ENCODE peak calls at places on chromosomes 2 and 18, in seven cellular contexts. M is NB4, I is Peyer's patch, Q is breast epithelium, X is RWPE2, P is HFFc6, C is left ventricle myocardium inferior. W is an unnamed sample.

GRCh38 chr2:237904806-237905599 is 45.6 kb downstream of the RAMP1 start:
- DNase-seq in M (peak), I (no peak), Q (no peak), X (no peak), P (peak), C (peak), W (no peak)

GRCh38 chr2:188808921-188809320 is 165.3 kb upstream of the COL3A1 start:
- DNase-seq in M (no peak), I (no peak), Q (no peak), X (no peak), P (peak), C (no peak), W (no peak)

GRCh38 chr18:22391571-22392359 is 25.9 kb downstream of the CTAGE1 start:
- DNase-seq in M (no peak), I (peak), Q (peak), X (peak), P (peak), C (no peak), W (no peak)

GRCh38 chr2:168346725-168347477 is 99.5 kb upstream of the STK39 start:
- DNase-seq in M (peak), I (peak), Q (peak), X (no peak), P (peak), C (peak), W (peak)

GRCh38 chr18:45780568-45780967 is 44.9 kb upstream of the SIGLEC15 start:
- DNase-seq in M (no peak), I (no peak), Q (no peak), X (no peak), P (no peak), C (no peak), W (no peak)

GRCh38 chr2:162678551-162678950 is 160.0 kb downstream of the KCNH7 start:
- DNase-seq in M (no peak), I (no peak), Q (no peak), X (no peak), P (no peak), C (no peak), W (no peak)

GRCh38 chr2:71154798-71155197 is 24.4 kb downstream of the MPHOSPH10 start:
- DNase-seq in M (peak), I (no peak), Q (no peak), X (no peak), P (no peak), C (no peak), W (no peak)

GRCh38 chr18:27838230-27838629 is 338.7 kb downstream of the CDH2 start:
- DNase-seq in M (no peak), I (no peak), Q (no peak), X (no peak), P (no peak), C (no peak), W (no peak)

GRCh38 chr18:62755454-62755853 is 40.1 kb downstream of the PHLPP1 start:
- DNase-seq in M (no peak), I (no peak), Q (no peak), X (no peak), P (no peak), C (no peak), W (no peak)

GRCh38 chr2:88053301-88053700 is 2.3 kb downstream of the KRCC1 start:
- DNase-seq in M (peak), I (no peak), Q (no peak), X (no peak), P (peak), C (no peak), W (no peak)

GRCh38 chr2:120670771-120671480 is 64.7 kb upstream of the GLI2 start:
- DNase-seq in M (no peak), I (no peak), Q (peak), X (no peak), P (no peak), C (no peak), W (no peak)

GRCh38 chr18:75875559-75875958 is 448.1 kb upstream of the SMIM21 start:
- DNase-seq in M (no peak), I (no peak), Q (no peak), X (no peak), P (no peak), C (no peak), W (no peak)

GRCh38 chr2:217402622-217403383 is 542.9 kb upstream of the TNP1 start:
- DNase-seq in M (no peak), I (no peak), Q (peak), X (peak), P (no peak), C (no peak), W (no peak)

GRCh38 chr2:157627594-157628281 is 926 bp downstream of the ACVR1C start:
- DNase-seq in M (no peak), I (no peak), Q (no peak), X (no peak), P (no peak), C (no peak), W (peak)

GRCh38 chr2:233428438-233428837 is 74.1 kb downstream of the DGKD start:
- DNase-seq in M (no peak), I (no peak), Q (no peak), X (no peak), P (no peak), C (no peak), W (no peak)

GRCh38 chr18:70380915-70381896 is 92.4 kb downstream of the SOCS6 start:
- DNase-seq in M (peak), I (peak), Q (peak), X (no peak), P (no peak), C (no peak), W (no peak)

GRCh38 chr2:675460-675859 is 1.7 kb downstream of the TMEM18 start:
- DNase-seq in M (no peak), I (no peak), Q (no peak), X (no peak), P (no peak), C (no peak), W (no peak)

GRCh38 chr2:75719616-75720015 is 8.9 kb upstream of the GCFC2 start:
- DNase-seq in M (no peak), I (no peak), Q (no peak), X (no peak), P (no peak), C (no peak), W (no peak)

GRCh38 chr2:101770672-101771071 is 73.2 kb downstream of the MAP4K4 start:
- DNase-seq in M (peak), I (no peak), Q (no peak), X (no peak), P (peak), C (no peak), W (no peak)

GRCh38 chr2:75787532-75788132 is 76.9 kb upstream of the GCFC2 start:
- DNase-seq in M (peak), I (no peak), Q (no peak), X (no peak), P (peak), C (no peak), W (no peak)

GRCh38 chr18:50788284-50788683 is 31.5 kb downstream of the MRO start:
- DNase-seq in M (no peak), I (no peak), Q (no peak), X (no peak), P (no peak), C (no peak), W (no peak)

GRCh38 chr2:125227843-125228392 is 1202.8 kb downstream of the CNTNAP5 start:
- DNase-seq in M (no peak), I (no peak), Q (no peak), X (no peak), P (no peak), C (no peak), W (no peak)

GRCh38 chr2:51559026-51559425 is 527.1 kb upstream of the NRXN1 start:
- DNase-seq in M (no peak), I (no peak), Q (no peak), X (no peak), P (no peak), C (no peak), W (no peak)

GRCh38 chr2:70906439-70907018 is 29.2 kb upstream of the ATP6V1B1 start:
- DNase-seq in M (no peak), I (no peak), Q (no peak), X (no peak), P (no peak), C (no peak), W (no peak)

GRCh38 chr2:73823916-73824523 is 4.7 kb upstream of the STAMBP start:
- DNase-seq in M (peak), I (no peak), Q (no peak), X (no peak), P (peak), C (no peak), W (no peak)

GRCh38 chr2:25499157-25499556 is 157.4 kb upstream of the DNMT3A start:
- DNase-seq in M (no peak), I (no peak), Q (no peak), X (no peak), P (no peak), C (no peak), W (no peak)

GRCh38 chr2:60674524-60675165 is 81.4 kb upstream of the PAPOLG start:
- DNase-seq in M (peak), I (peak), Q (peak), X (peak), P (peak), C (peak), W (peak)

GRCh38 chr18:12049983-12050811 is 43.4 kb upstream of the ANKRD62 start:
- DNase-seq in M (peak), I (no peak), Q (no peak), X (no peak), P (no peak), C (no peak), W (no peak)

GRCh38 chr2:44753552-44754285 is 187.8 kb upstream of the SIX3 start:
- DNase-seq in M (peak), I (no peak), Q (no peak), X (no peak), P (no peak), C (no peak), W (no peak)

GRCh38 chr2:238970553-238971081 is 122.7 kb downstream of the TWIST2 start:
- DNase-seq in M (peak), I (peak), Q (no peak), X (no peak), P (peak), C (peak), W (peak)

GRCh38 chr2:179443175-179443574 is 178.5 kb upstream of the SESTD1 start:
- DNase-seq in M (peak), I (no peak), Q (no peak), X (no peak), P (no peak), C (peak), W (no peak)

GRCh38 chr18:79683626-79684282 is 4.2 kb downstream of the CTDP1 start:
- DNase-seq in M (peak), I (no peak), Q (no peak), X (no peak), P (no peak), C (no peak), W (no peak)

GRCh38 chr2:41775381-41776025 is 272.3 kb upstream of the PKDCC start:
- DNase-seq in M (no peak), I (no peak), Q (no peak), X (no peak), P (no peak), C (no peak), W (no peak)

GRCh38 chr2:28445448-28446258 is 50.2 kb upstream of the PLB1 start:
- DNase-seq in M (peak), I (no peak), Q (no peak), X (peak), P (peak), C (no peak), W (no peak)

GRCh38 chr2:188776634-188777033 is 197.5 kb upstream of the COL3A1 start:
- DNase-seq in M (no peak), I (no peak), Q (no peak), X (no peak), P (peak), C (no peak), W (no peak)

GRCh38 chr18:9835112-9835755 is 50.5 kb upstream of the TXNDC2 start:
- DNase-seq in M (no peak), I (no peak), Q (no peak), X (no peak), P (no peak), C (no peak), W (no peak)

GRCh38 chr2:17611036-17611435 is 70.5 kb downstream of the VSNL1 start:
- DNase-seq in M (no peak), I (no peak), Q (no peak), X (no peak), P (no peak), C (no peak), W (no peak)

GRCh38 chr2:110678457-110679336 is 834 bp upstream of the BUB1 start:
- DNase-seq in M (peak), I (peak), Q (no peak), X (no peak), P (peak), C (no peak), W (no peak)

GRCh38 chr2:31318360-31319336 is 84.7 kb downstream of the EHD3 start:
- DNase-seq in M (peak), I (no peak), Q (no peak), X (no peak), P (peak), C (peak), W (no peak)

GRCh38 chr18:13431886-13432285 is 213.3 kb downstream of the LDLRAD4 start:
- DNase-seq in M (no peak), I (no peak), Q (no peak), X (no peak), P (no peak), C (no peak), W (no peak)

DNA sequence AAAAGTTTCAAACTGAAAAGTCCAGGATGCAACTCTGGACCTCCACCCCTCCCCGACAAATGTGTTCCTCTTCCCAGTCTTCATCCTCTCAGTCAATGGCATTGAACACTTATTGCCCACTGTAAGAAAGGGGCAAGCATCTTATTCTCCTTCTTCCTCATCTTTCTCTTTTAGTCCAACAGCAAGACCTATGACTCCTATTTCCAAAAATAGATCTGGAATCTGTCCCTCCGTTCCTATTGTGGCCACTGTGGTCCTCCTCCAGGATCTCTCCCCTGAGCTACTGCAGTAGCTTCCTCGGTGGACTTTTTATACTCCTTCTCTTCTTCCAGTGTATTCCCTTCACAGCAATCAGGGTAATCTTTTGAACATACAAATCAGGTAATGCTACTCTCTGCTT is 28.0 kb upstream of the ARHGAP25 start:
- DNase-seq in M (no peak), I (no peak), Q (no peak), X (no peak), P (no peak), C (no peak), W (no peak)
- TF ChIP-seq CTCF in M (no peak), I (no peak), Q (no peak), X (no peak), P (no peak), C (no peak), W (no peak)

GRCh38 chr18:8261651-8262091 is 347.6 kb upstream of the RAB12 start:
- DNase-seq in M (no peak), I (no peak), Q (no peak), X (no peak), P (no peak), C (no peak), W (no peak)

GRCh38 chr18:8254664-8255063 is 354.6 kb upstream of the RAB12 start:
- DNase-seq in M (no peak), I (no peak), Q (no peak), X (no peak), P (no peak), C (no peak), W (no peak)

GRCh38 chr18:8260847-8261246 is 348.4 kb upstream of the RAB12 start:
- DNase-seq in M (no peak), I (no peak), Q (no peak), X (no peak), P (no peak), C (no peak), W (no peak)

GRCh38 chr18:8260319-8260718 is 348.9 kb upstream of the RAB12 start:
- DNase-seq in M (no peak), I (no peak), Q (no peak), X (no peak), P (no peak), C (no peak), W (no peak)

DNA sequence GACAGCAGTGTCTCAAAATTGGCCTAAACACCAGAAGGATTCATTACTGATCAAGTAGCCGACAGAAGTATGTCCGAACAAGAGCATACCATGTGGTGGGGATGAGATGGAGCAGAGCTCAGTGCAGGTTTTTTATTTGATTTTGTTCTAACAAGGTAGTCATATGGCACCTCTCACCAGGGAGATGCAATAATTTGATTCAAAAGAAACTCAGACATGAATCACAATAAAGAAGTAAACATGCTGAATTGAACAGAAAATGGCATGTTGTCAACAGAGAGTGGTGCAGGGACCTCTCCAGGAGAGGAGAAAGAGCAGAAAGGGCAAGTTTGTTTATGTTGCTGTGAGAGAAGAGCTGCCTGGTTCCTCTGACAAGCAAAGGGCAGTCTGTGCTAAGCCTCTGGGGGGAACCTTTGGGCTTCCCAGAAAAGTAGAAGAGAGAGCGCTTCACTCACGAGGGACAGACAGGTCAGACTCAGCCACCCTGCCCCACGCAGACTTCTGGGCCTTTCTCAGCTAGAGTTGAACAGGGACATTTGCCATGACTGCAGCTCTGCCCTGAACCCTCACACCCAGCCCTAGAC is 351.3 kb upstream of the RAB12 start:
- DNase-seq in M (no peak), I (no peak), Q (no peak), X (no peak), P (no peak), C (no peak), W (no peak)
- TF ChIP-seq CTCF in M (no peak), I (no peak), Q (no peak), X (no peak), P (no peak), C (no peak), W (no peak)

DNA sequence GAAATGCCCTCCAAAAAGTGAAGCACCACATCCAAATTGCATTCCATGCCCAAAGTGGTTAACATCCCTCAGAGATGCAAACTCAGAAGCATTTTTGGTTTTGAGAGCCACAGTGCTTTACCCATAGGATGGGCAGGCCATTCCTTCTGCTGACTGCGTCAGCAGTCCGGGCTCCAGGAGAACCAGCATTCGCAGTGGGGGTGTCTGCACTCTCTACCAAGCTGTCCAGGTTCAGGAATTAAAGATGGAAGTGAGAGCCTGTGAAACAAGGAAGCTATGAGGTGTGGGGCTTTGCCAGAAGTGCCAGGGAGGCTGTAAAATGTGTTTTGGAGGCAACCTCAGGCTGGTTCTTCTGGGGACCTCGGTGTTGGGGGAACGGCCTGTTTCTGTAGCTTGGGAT is 205.7 kb downstream of the AGAP1 start:
- DNase-seq in M (no peak), I (no peak), Q (no peak), X (no peak), P (no peak), C (no peak), W (no peak)
- TF ChIP-seq CTCF in M (no peak), I (no peak), Q (no peak), X (no peak), P (no peak), C (no peak), W (no peak)

DNA sequence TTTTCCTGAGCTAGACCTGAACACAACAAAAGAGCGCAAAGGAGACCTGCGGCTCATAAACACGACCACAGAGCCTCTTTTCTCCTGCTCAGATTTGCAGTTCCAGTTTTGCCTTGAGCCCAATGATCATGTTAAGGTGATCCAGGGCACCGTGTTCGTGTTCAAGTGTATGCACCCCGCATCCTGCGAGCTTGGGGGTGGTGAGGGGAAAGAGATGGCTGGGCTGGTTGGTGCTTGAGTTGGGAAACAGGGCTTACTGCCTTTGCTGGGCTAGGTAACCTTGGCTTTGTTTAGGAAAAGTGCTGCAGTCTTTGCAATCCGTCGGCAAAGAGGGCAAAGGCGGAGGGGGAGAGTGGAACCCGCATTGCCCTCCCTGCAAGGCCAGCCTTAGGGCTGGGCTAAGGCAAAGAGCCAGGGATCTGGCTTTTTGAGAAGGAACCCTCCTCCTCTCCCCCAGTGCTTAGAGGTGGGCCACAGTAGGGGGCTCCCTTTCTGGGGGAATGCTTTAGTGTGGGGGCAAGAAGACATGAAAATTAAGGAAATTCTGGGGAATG is 1.3 kb downstream of the HOXD10 start:
- DNase-seq in M (no peak), I (no peak), Q (no peak), X (no peak), P (no peak), C (no peak), W (no peak)
- TF ChIP-seq CTCF in M (no peak), I (no peak), Q (no peak), X (no peak), P (no peak), C (no peak), W (no peak)